ENCODE peak calls at places on chromosomes 12 and 14, in eight cellular contexts. F is AG09319, E is body of pancreas, I is tibial nerve, M is cardiac muscle cell, A is heart left ventricle, H is AG04450, C is progenitor cell of endocrine pancreas. P is an unnamed sample.

GRCh38 chr14:80678436-80678835 is 263.1 kb downstream of the CEP128 start:
- DNase-seq in E (no peak), C (no peak), M (no peak), F (no peak), H (no peak), A (no peak), I (no peak), P (no peak)

GRCh38 chr12:62632521-62632920 is 165.9 kb downstream of the MON2 start:
- DNase-seq in A (peak), M (peak), C (peak), I (peak), F (peak), H (no peak), E (peak), P (peak)

GRCh38 chr14:95222151-95222631 is 64.9 kb upstream of the DICER1 start:
- DNase-seq in H (no peak), C (no peak), F (no peak), M (peak), I (peak), A (no peak), E (no peak), P (no peak)

GRCh38 chr12:114407034-114407420 is 1.1 kb upstream of the TBX5 start:
- DNase-seq in H (no peak), I (no peak), E (no peak), M (no peak), F (no peak), A (no peak), C (no peak), P (peak)

GRCh38 chr12:30643366-30643765 is 52.3 kb downstream of the IPO8 start:
- DNase-seq in C (no peak), H (no peak), A (no peak), M (no peak), I (no peak), F (no peak), E (no peak), P (no peak)

GRCh38 chr12:20030847-20031246 is 337.5 kb upstream of the PDE3A start:
- DNase-seq in C (no peak), M (no peak), F (no peak), A (no peak), E (peak), H (no peak), I (no peak), P (no peak)

GRCh38 chr12:47273191-47273626 is 193.4 kb upstream of the AMIGO2 start:
- DNase-seq in A (no peak), C (no peak), E (no peak), F (no peak), M (no peak), I (no peak), H (no peak), P (no peak)

GRCh38 chr12:108190529-108190928 is 61.4 kb downstream of the WSCD2 start:
- DNase-seq in F (no peak), M (no peak), C (no peak), I (no peak), E (no peak), A (peak), H (no peak), P (no peak)

GRCh38 chr12:30110970-30111586 is 327.3 kb upstream of the TMTC1 start:
- DNase-seq in I (no peak), C (no peak), M (peak), E (no peak), F (no peak), A (no peak), H (no peak), P (no peak)

GRCh38 chr12:57521475-57522018 is 1.1 kb upstream of the MBD6 start:
- DNase-seq in M (peak), H (no peak), C (no peak), A (peak), E (peak), F (no peak), I (peak), P (no peak)

GRCh38 chr14:39768579-39768978 is 336.3 kb upstream of the FBXO33 start:
- DNase-seq in E (no peak), I (no peak), M (no peak), C (no peak), F (no peak), A (no peak), H (no peak), P (no peak)

GRCh38 chr14:90548455-90548854 is 151.6 kb downstream of the CALM1 start:
- DNase-seq in E (no peak), I (no peak), M (no peak), A (no peak), C (no peak), F (no peak), H (no peak), P (no peak)

GRCh38 chr14:72812292-72812851 is 81.5 kb downstream of the DPF3 start:
- DNase-seq in M (no peak), H (no peak), F (no peak), C (no peak), E (no peak), I (no peak), A (peak), P (no peak)

DNA sequence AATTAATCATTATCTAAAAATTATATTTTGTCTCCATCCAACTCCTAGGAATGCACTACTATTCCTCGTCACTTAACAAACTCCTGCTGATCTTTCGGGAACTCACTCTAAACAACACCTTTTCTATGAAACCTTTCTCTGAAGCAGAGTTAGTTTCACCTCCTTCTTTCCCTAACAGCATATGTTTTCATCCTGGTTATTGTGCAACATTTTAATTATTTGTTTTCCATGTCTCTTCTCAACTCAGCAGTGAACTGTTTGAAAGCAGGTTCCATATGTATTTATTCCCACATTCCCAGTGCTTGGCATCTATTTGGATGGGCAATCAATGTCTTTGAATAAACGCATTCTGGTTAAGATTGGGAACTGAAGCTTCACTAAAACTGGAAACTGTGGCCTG is 14.0 kb upstream of the LGR5 start:
- DNase-seq in M (no peak), C (no peak), A (no peak), E (no peak), H (no peak), F (no peak), I (no peak), P (no peak)
- TF ChIP-seq CTCF in M (no peak), C (no peak), A (no peak), E (no peak), H (no peak), F (no peak), I (no peak), P (no peak)

GRCh38 chr12:112196476-112196875 is 71.1 kb downstream of the TRAFD1 start:
- DNase-seq in H (no peak), M (no peak), C (no peak), E (no peak), I (no peak), A (no peak), F (no peak), P (no peak)

GRCh38 chr12:112194601-112195247 is 69.4 kb downstream of the TRAFD1 start:
- DNase-seq in C (no peak), H (no peak), F (no peak), M (no peak), A (no peak), I (no peak), E (no peak), P (no peak)

GRCh38 chr12:112199136-112199535 is 73.8 kb downstream of the TRAFD1 start:
- DNase-seq in C (no peak), F (no peak), E (no peak), A (no peak), I (no peak), H (no peak), M (no peak), P (no peak)

GRCh38 chr12:112192475-112192874 is 67.1 kb downstream of the TRAFD1 start:
- DNase-seq in I (no peak), A (no peak), F (no peak), E (no peak), M (no peak), H (no peak), C (no peak), P (no peak)

GRCh38 chr12:112198120-112198733 is 72.9 kb downstream of the TRAFD1 start:
- DNase-seq in M (peak), C (peak), A (peak), E (peak), H (no peak), I (no peak), F (peak), P (peak)
- TF ChIP-seq CTCF in M (peak), C (peak), A (peak), E (peak), H (peak), I (peak), F (peak), P (peak)

DNA sequence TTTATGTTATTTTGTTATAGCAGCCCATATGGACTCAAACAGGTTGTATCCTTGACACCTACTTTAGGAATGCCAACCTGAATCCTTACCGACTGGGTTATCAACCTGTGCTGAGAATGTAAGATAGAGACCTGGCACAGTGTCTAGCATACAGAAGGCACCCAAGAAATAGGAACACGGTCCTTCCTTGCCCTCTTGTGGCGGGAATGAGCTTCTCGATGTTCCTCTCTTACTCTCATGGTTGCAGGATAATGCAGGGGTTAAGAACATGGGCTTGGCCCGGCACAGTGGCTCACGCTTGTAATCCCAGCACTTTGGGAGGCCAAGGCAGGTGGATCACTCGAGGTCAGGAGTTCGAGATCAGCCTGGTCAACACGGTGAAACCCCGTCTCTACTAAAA is 6.5 kb downstream of the C12orf43 start:
- DNase-seq in A (no peak), H (no peak), C (peak), M (peak), F (no peak), E (peak), I (no peak), P (no peak)
- TF ChIP-seq CTCF in A (peak), H (peak), C (peak), M (peak), F (peak), E (peak), I (no peak), P (peak)

DNA sequence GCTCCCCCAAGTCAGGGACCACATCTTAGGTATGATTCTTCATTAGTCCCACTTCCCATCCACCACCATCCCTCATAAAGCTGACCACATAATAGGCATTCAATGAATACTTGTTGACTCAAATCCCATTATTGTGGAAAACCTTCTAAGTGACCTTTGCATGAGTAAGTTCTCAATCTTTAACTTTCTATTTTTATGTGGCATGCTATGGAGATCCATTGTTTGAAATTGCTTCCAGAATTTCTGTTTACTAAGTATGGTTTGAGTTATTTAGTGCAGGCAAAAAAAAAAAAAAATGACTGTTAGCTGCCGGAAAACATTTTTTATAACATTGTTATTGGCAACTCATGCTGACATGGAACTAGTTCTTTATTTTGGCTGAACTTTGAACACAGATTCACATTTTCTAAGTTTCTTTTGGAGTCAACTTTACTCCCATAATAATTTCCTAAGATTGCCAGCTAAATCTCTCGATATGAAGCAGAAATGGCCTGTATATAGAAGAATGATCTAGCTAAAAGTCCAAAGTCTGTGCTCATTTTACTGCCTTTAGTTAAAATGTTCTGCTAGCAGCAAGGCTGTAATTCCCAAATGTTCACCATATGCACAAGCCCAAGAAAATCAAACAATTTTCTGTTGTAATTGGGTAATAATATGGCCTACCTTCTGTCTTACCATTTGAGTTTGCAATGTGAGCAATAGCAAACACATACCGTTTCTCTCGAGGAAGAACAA is 77.9 kb downstream of the PTGER2 start:
- DNase-seq in M (peak), E (no peak), H (no peak), A (no peak), F (peak), I (no peak), C (no peak), P (no peak)
- TF ChIP-seq CTCF in M (no peak), E (no peak), H (no peak), A (no peak), F (no peak), I (no peak), C (no peak), P (no peak)

DNA sequence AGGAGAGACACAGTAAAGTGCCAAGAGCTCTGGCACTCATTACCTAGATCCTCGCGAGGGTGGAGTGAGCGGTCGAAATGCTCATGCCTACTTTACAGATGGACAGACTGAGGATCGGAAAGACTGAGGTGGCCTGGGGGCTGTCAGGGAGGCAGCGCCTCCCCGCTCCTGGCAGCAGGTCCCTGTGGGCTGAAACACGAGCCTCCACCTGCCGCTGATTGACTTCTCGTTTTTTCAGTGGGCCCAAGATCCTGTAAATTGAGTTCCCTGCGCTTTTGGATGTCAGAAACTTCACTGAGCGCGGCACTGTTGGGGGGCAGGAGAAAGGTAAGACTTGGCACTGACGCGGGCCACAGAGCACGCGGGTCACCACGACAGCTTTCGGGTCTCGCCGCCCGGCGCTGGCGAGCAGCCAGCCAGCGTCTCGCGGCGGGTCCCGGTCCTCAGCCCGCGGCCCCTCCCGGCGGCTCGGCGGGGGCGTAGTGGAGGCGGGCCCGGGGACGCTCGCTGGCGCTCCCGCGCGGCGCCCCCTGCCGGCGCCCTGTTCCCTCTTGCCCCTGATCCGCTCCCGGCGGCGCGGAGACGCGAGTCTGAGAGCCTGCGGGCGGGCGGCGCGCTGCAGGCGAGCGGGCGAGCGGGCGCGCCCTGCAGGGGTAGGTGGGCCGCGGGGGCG is 550 bp upstream of the SCN8A start:
- DNase-seq in M (peak), E (peak), F (peak), I (no peak), C (peak), A (peak), H (peak), P (peak)
- TF ChIP-seq CTCF in M (peak), E (peak), F (peak), I (peak), C (peak), A (peak), H (peak), P (peak)